ENCODE peak calls at places on chromosomes 16 and 17, in seven cellular contexts. One of them, this sample, is unnamed.

GRCh38 chr17:18362509-18363020 is 785 bp downstream of the SHMT1 start:
- DNase-seq in stimulated activated CD4-positive, alpha-beta T cell treated with anti-CD3 and anti-CD28 coated beads, Interleukin-2, amount 100 ng/mL, for 24 hours: peak
- DNase-seq in stimulated activated CD8-positive, alpha-beta memory T cell treated with anti-CD3 and anti-CD28 coated beads, Interleukin-7, amount 100 ng/mL, for 1 hour: no peak
- DNase-seq in SK-MEL-5: peak
- DNase-seq in upper lobe of right lung: peak
- DNase-seq in T-helper 9 cell: no peak
- DNase-seq in IMR-90: no peak
- DNase-seq in this sample: peak

GRCh38 chr16:70481929-70482536 is 27.6 kb downstream of the FCSK start:
- DNase-seq in T-helper 9 cell: no peak
- DNase-seq in stimulated activated CD8-positive, alpha-beta memory T cell treated with anti-CD3 and anti-CD28 coated beads, Interleukin-7, amount 100 ng/mL, for 1 hour: no peak
- DNase-seq in IMR-90: peak
- DNase-seq in stimulated activated CD4-positive, alpha-beta T cell treated with anti-CD3 and anti-CD28 coated beads, Interleukin-2, amount 100 ng/mL, for 24 hours: no peak
- DNase-seq in SK-MEL-5: peak
- DNase-seq in upper lobe of right lung: no peak
- DNase-seq in this sample: no peak

GRCh38 chr16:56549744-56550385 is 15.0 kb upstream of the MT4 start:
- DNase-seq in SK-MEL-5: peak
- DNase-seq in upper lobe of right lung: no peak
- DNase-seq in IMR-90: peak
- DNase-seq in T-helper 9 cell: no peak
- DNase-seq in stimulated activated CD4-positive, alpha-beta T cell treated with anti-CD3 and anti-CD28 coated beads, Interleukin-2, amount 100 ng/mL, for 24 hours: peak
- DNase-seq in stimulated activated CD8-positive, alpha-beta memory T cell treated with anti-CD3 and anti-CD28 coated beads, Interleukin-7, amount 100 ng/mL, for 1 hour: no peak
- DNase-seq in this sample: no peak

GRCh38 chr17:159609-160008 is 21.8 kb downstream of the DOC2B start:
- DNase-seq in SK-MEL-5: no peak
- DNase-seq in IMR-90: no peak
- DNase-seq in stimulated activated CD4-positive, alpha-beta T cell treated with anti-CD3 and anti-CD28 coated beads, Interleukin-2, amount 100 ng/mL, for 24 hours: no peak
- DNase-seq in upper lobe of right lung: no peak
- DNase-seq in T-helper 9 cell: no peak
- DNase-seq in stimulated activated CD8-positive, alpha-beta memory T cell treated with anti-CD3 and anti-CD28 coated beads, Interleukin-7, amount 100 ng/mL, for 1 hour: no peak
- DNase-seq in this sample: no peak

GRCh38 chr16:17237350-17237944 is 233.3 kb downstream of the XYLT1 start:
- DNase-seq in SK-MEL-5: no peak
- DNase-seq in upper lobe of right lung: no peak
- DNase-seq in IMR-90: no peak
- DNase-seq in stimulated activated CD4-positive, alpha-beta T cell treated with anti-CD3 and anti-CD28 coated beads, Interleukin-2, amount 100 ng/mL, for 24 hours: no peak
- DNase-seq in T-helper 9 cell: no peak
- DNase-seq in stimulated activated CD8-positive, alpha-beta memory T cell treated with anti-CD3 and anti-CD28 coated beads, Interleukin-7, amount 100 ng/mL, for 1 hour: no peak
- DNase-seq in this sample: no peak

GRCh38 chr16:23114131-23114904 is 34.9 kb downstream of the USP31 start:
- DNase-seq in upper lobe of right lung: no peak
- DNase-seq in SK-MEL-5: no peak
- DNase-seq in stimulated activated CD4-positive, alpha-beta T cell treated with anti-CD3 and anti-CD28 coated beads, Interleukin-2, amount 100 ng/mL, for 24 hours: no peak
- DNase-seq in IMR-90: no peak
- DNase-seq in T-helper 9 cell: no peak
- DNase-seq in stimulated activated CD8-positive, alpha-beta memory T cell treated with anti-CD3 and anti-CD28 coated beads, Interleukin-7, amount 100 ng/mL, for 1 hour: no peak
- DNase-seq in this sample: no peak

GRCh38 chr16:87047221-87048037 is 269.8 kb downstream of the C16orf95 start:
- DNase-seq in T-helper 9 cell: no peak
- DNase-seq in upper lobe of right lung: no peak
- DNase-seq in IMR-90: peak
- DNase-seq in SK-MEL-5: no peak
- DNase-seq in stimulated activated CD8-positive, alpha-beta memory T cell treated with anti-CD3 and anti-CD28 coated beads, Interleukin-7, amount 100 ng/mL, for 1 hour: no peak
- DNase-seq in stimulated activated CD4-positive, alpha-beta T cell treated with anti-CD3 and anti-CD28 coated beads, Interleukin-2, amount 100 ng/mL, for 24 hours: no peak
- DNase-seq in this sample: no peak

GRCh38 chr16:30046588-30046987 is 15.5 kb upstream of the TLCD3B start:
- DNase-seq in IMR-90: no peak
- DNase-seq in T-helper 9 cell: no peak
- DNase-seq in stimulated activated CD8-positive, alpha-beta memory T cell treated with anti-CD3 and anti-CD28 coated beads, Interleukin-7, amount 100 ng/mL, for 1 hour: no peak
- DNase-seq in stimulated activated CD4-positive, alpha-beta T cell treated with anti-CD3 and anti-CD28 coated beads, Interleukin-2, amount 100 ng/mL, for 24 hours: no peak
- DNase-seq in upper lobe of right lung: no peak
- DNase-seq in SK-MEL-5: no peak
- DNase-seq in this sample: no peak

This sample was measured in sciatic nerve.